ENCODE peak calls at places on chromosomes 11 and 22, in seven cellular contexts. One of them, this sample, is unnamed. For H3K9me3, the result is how much of the 10 kb centered on the place peaks cover.

GRCh38 chr22:37504964-37505363 is 14.3 kb downstream of the CARD10 start:
- DNase-seq in mammary epithelial cell: no peak
- DNase-seq in colonic mucosa: no peak
- DNase-seq in transverse colon: no peak
- DNase-seq in aorta: no peak
- DNase-seq in adrenal gland: no peak
- DNase-seq in astrocyte: no peak
- DNase-seq in this sample: no peak

GRCh38 chr11:119999220-119999619 is 138.7 kb downstream of the TRIM29 start:
- DNase-seq in mammary epithelial cell: peak
- DNase-seq in aorta: no peak
- DNase-seq in astrocyte: no peak
- DNase-seq in adrenal gland: no peak
- DNase-seq in transverse colon: no peak
- DNase-seq in colonic mucosa: no peak
- DNase-seq in this sample: no peak

GRCh38 chr11:93842461-93842860 is 8.0 kb downstream of the VSTM5 start:
- DNase-seq in transverse colon: peak
- DNase-seq in astrocyte: peak
- DNase-seq in adrenal gland: peak
- DNase-seq in aorta: no peak
- DNase-seq in mammary epithelial cell: peak
- DNase-seq in colonic mucosa: peak
- DNase-seq in this sample: no peak

GRCh38 chr11:88117281-88117858 is 57.9 kb downstream of the RAB38 start:
- DNase-seq in astrocyte: no peak
- DNase-seq in colonic mucosa: no peak
- DNase-seq in transverse colon: no peak
- DNase-seq in adrenal gland: no peak
- DNase-seq in mammary epithelial cell: peak
- DNase-seq in aorta: no peak
- DNase-seq in this sample: no peak

GRCh38 chr22:35498026-35498425 is 42.6 kb upstream of the RASD2 start:
- DNase-seq in transverse colon: no peak
- DNase-seq in astrocyte: no peak
- DNase-seq in aorta: no peak
- DNase-seq in mammary epithelial cell: no peak
- DNase-seq in colonic mucosa: no peak
- DNase-seq in adrenal gland: no peak
- DNase-seq in this sample: no peak

GRCh38 chr11:47592970-47593369 is 1.2 kb downstream of the C1QTNF4 start:
- DNase-seq in colonic mucosa: no peak
- DNase-seq in astrocyte: no peak
- DNase-seq in aorta: no peak
- DNase-seq in adrenal gland: no peak
- DNase-seq in transverse colon: no peak
- DNase-seq in mammary epithelial cell: no peak
- DNase-seq in this sample: no peak

GRCh38 chr22:39388261-39389011 is 11.1 kb upstream of the TAB1 start:
- DNase-seq in aorta: peak
- DNase-seq in transverse colon: peak
- DNase-seq in colonic mucosa: peak
- DNase-seq in astrocyte: peak
- DNase-seq in mammary epithelial cell: peak
- DNase-seq in adrenal gland: peak
- DNase-seq in this sample: peak

GRCh38 chr11:79592441-79593223 is 151.8 kb upstream of the TENM4 start:
- DNase-seq in transverse colon: no peak
- DNase-seq in mammary epithelial cell: no peak
- DNase-seq in aorta: no peak
- DNase-seq in astrocyte: no peak
- DNase-seq in adrenal gland: no peak
- DNase-seq in colonic mucosa: no peak
- DNase-seq in this sample: no peak

GRCh38 chr11:69240332-69241074 is 53.5 kb upstream of the MYEOV start:
- DNase-seq in aorta: peak
- DNase-seq in adrenal gland: peak
- DNase-seq in astrocyte: no peak
- DNase-seq in mammary epithelial cell: peak
- DNase-seq in colonic mucosa: peak
- DNase-seq in transverse colon: peak
- DNase-seq in this sample: peak

GRCh38 chr11:92308366-92308765 is 83.7 kb downstream of the FAT3 start:
- DNase-seq in aorta: no peak
- DNase-seq in astrocyte: no peak
- DNase-seq in adrenal gland: no peak
- DNase-seq in mammary epithelial cell: no peak
- DNase-seq in colonic mucosa: no peak
- DNase-seq in transverse colon: no peak
- DNase-seq in this sample: no peak

GRCh38 chr11:115699733-115700132 is 195.5 kb upstream of the CADM1 start:
- DNase-seq in mammary epithelial cell: no peak
- DNase-seq in colonic mucosa: no peak
- DNase-seq in transverse colon: no peak
- DNase-seq in adrenal gland: no peak
- DNase-seq in astrocyte: peak
- DNase-seq in aorta: no peak
- DNase-seq in this sample: peak

GRCh38 chr11:43920598-43921419 is 21.6 kb upstream of the C11orf96 start:
- DNase-seq in adrenal gland: peak
- DNase-seq in aorta: no peak
- DNase-seq in mammary epithelial cell: peak
- DNase-seq in astrocyte: peak
- DNase-seq in colonic mucosa: no peak
- DNase-seq in transverse colon: peak
- DNase-seq in this sample: no peak

GRCh38 chr11:110912437-110912836 is 200.2 kb upstream of the ARHGAP20 start:
- DNase-seq in astrocyte: no peak
- DNase-seq in transverse colon: no peak
- DNase-seq in colonic mucosa: no peak
- DNase-seq in aorta: no peak
- DNase-seq in mammary epithelial cell: no peak
- DNase-seq in adrenal gland: peak
- DNase-seq in this sample: no peak

GRCh38 chr11:78042858-78043257 is 19.8 kb upstream of the KCTD14 start:
- DNase-seq in astrocyte: no peak
- DNase-seq in colonic mucosa: no peak
- DNase-seq in transverse colon: no peak
- DNase-seq in mammary epithelial cell: no peak
- DNase-seq in aorta: no peak
- DNase-seq in adrenal gland: no peak
- DNase-seq in this sample: no peak

GRCh38 chr22:49609207-49609876 is 218.3 kb downstream of the BRD1 start:
- DNase-seq in adrenal gland: no peak
- DNase-seq in mammary epithelial cell: no peak
- DNase-seq in transverse colon: no peak
- DNase-seq in colonic mucosa: no peak
- DNase-seq in astrocyte: no peak
- DNase-seq in aorta: peak
- DNase-seq in this sample: no peak

GRCh38 chr22:32695451-32695891 is 106.0 kb upstream of the TIMP3 start:
- DNase-seq in astrocyte: peak
- DNase-seq in colonic mucosa: no peak
- DNase-seq in mammary epithelial cell: peak
- DNase-seq in adrenal gland: no peak
- DNase-seq in aorta: no peak
- DNase-seq in transverse colon: no peak
- DNase-seq in this sample: no peak

GRCh38 chr22:23302171-23303002 is 122.1 kb downstream of the BCR start:
- DNase-seq in transverse colon: no peak
- DNase-seq in astrocyte: no peak
- DNase-seq in aorta: peak
- DNase-seq in adrenal gland: no peak
- DNase-seq in mammary epithelial cell: no peak
- DNase-seq in colonic mucosa: peak
- DNase-seq in this sample: no peak

DNA sequence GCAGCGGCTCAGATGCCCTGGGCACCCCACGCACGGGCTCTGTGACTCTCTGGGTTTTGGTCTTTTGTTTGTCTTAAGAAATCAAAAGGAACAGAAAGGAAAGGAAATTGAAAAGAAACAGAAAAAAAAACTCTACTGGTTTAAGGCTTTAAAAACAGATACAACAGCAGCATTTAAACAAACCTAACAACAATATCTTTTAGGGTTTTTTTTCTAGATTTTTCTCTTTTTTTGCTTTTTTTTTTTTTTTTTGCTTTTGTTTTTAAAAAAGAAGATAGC is 17.2 kb downstream of the SLC22A12 start:
- DNase-seq in astrocyte: no peak
- DNase-seq in transverse colon: no peak
- DNase-seq in adrenal gland: no peak
- DNase-seq in aorta: no peak
- DNase-seq in mammary epithelial cell: no peak
- DNase-seq in colonic mucosa: no peak
- DNase-seq in this sample: no peak
- H3K4me3 ChIP-seq in astrocyte: no peak
- H3K4me3 ChIP-seq in transverse colon: peak
- H3K4me3 ChIP-seq in adrenal gland: no peak
- H3K4me3 ChIP-seq in aorta: no peak
- H3K4me3 ChIP-seq in mammary epithelial cell: no peak
- H3K4me3 ChIP-seq in colonic mucosa: no peak
- H3K4me3 ChIP-seq in this sample: no peak

GRCh38 chr11:58861533-58861932 is 17.0 kb upstream of the GLYATL2 start:
- DNase-seq in aorta: no peak
- DNase-seq in colonic mucosa: no peak
- DNase-seq in astrocyte: no peak
- DNase-seq in transverse colon: no peak
- DNase-seq in mammary epithelial cell: no peak
- DNase-seq in adrenal gland: no peak
- DNase-seq in this sample: no peak

DNA sequence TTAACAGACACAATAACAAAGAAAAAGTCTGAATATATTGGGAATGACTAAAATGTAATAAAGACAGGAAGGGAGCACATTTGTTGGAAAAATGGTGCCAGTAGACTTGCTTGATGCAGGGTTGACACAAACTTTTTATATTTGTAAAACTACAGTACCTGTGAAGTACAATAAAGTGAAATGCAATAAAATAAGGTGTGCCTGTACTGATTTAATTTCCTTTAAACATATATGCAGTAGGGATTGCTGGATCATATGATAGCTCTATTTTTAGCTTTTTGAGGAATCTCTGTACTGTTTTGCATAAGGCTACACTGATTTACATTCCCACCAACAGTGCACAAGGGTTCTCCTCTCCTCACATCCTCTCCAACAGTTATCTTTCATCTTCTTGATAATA is 12.3 kb upstream of the GLYATL2 start:
- DNase-seq in aorta: no peak
- DNase-seq in adrenal gland: no peak
- DNase-seq in transverse colon: no peak
- DNase-seq in mammary epithelial cell: no peak
- DNase-seq in colonic mucosa: no peak
- DNase-seq in astrocyte: no peak
- DNase-seq in this sample: no peak
- H3K9me3 ChIP-seq in aorta: under half
- H3K9me3 ChIP-seq in adrenal gland: under half
- H3K9me3 ChIP-seq in transverse colon: under half
- H3K9me3 ChIP-seq in mammary epithelial cell: under half
- H3K9me3 ChIP-seq in colonic mucosa: under half
- H3K9me3 ChIP-seq in astrocyte: under half
- H3K9me3 ChIP-seq in this sample: under half

DNA sequence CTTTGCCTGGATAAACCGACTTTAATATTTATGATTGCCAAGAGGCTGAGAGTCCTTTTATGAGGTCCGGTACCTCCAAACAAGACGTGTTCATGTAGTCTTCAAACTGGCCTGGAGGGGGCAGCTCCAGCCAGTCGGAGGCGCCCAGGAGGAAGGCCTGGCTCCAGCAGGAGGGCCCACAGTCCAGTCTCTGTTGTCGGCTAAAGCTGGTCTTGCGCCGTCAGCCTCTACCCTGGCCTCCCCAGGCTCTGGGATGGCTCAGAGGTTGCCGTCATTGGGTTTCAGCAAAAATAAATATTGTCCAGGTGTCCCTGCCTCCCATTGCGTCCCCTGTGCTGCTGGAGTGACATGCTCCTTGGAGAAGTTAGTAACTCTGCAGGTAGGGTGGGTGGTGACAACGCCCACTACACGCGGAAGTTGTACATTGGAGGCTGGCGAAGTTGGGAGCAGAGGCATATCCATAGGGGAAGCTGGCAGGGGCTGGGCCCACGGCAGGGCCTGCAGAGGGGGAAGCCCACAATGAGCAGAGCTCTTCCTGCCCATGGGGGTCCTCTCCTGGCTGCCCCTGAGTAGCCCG is 1.0 kb upstream of the SLC25A1 start:
- DNase-seq in transverse colon: peak
- DNase-seq in aorta: peak
- DNase-seq in adrenal gland: peak
- DNase-seq in astrocyte: peak
- DNase-seq in mammary epithelial cell: peak
- DNase-seq in colonic mucosa: peak
- DNase-seq in this sample: peak
- H3K4me3 ChIP-seq in transverse colon: peak
- H3K4me3 ChIP-seq in aorta: no peak
- H3K4me3 ChIP-seq in adrenal gland: no peak
- H3K4me3 ChIP-seq in astrocyte: peak
- H3K4me3 ChIP-seq in mammary epithelial cell: peak
- H3K4me3 ChIP-seq in colonic mucosa: peak
- H3K4me3 ChIP-seq in this sample: peak

GRCh38 chr11:41955635-41956400 is 496.4 kb upstream of the LRRC4C start:
- DNase-seq in mammary epithelial cell: no peak
- DNase-seq in aorta: no peak
- DNase-seq in astrocyte: no peak
- DNase-seq in colonic mucosa: no peak
- DNase-seq in transverse colon: no peak
- DNase-seq in adrenal gland: no peak
- DNase-seq in this sample: no peak

GRCh38 chr11:41947392-41947791 is 487.9 kb upstream of the LRRC4C start:
- DNase-seq in aorta: no peak
- DNase-seq in mammary epithelial cell: no peak
- DNase-seq in colonic mucosa: no peak
- DNase-seq in adrenal gland: no peak
- DNase-seq in astrocyte: no peak
- DNase-seq in transverse colon: no peak
- DNase-seq in this sample: no peak

GRCh38 chr11:41954034-41954433 is 494.6 kb upstream of the LRRC4C start:
- DNase-seq in aorta: no peak
- DNase-seq in transverse colon: no peak
- DNase-seq in mammary epithelial cell: peak
- DNase-seq in colonic mucosa: no peak
- DNase-seq in astrocyte: peak
- DNase-seq in adrenal gland: no peak
- DNase-seq in this sample: no peak

DNA sequence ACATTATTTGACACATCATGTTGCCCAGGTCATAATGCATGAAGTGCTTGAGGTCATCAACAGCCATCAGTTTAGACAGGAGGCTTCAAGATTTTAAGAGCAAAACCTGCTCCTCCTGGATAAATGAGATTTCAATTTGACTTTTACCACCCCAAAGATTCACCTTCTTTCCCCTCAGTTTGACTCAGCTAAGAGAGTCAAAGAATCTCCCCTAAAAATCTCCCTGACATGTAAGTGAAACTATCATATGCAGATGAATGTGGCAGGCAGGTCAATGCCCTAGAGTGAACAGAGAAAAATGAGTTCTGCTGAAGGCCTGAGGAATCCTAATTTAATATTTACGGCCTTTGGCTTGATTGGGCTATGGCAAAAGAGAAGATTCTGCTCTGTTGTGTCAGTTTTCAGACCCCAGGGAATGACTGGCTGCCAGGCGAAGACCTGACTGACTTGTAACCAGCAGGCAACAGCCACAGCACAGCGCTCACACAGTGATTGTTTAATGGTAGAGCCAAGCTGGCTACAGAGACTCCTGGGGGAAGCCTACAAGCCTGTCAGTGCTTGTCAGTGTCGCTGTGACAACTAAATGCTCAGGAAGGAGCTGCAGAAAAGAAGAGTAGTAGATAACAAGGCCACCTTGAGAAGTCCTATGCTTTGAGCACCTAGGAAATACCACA is 491.2 kb upstream of the LRRC4C start:
- DNase-seq in colonic mucosa: no peak
- DNase-seq in transverse colon: no peak
- DNase-seq in adrenal gland: no peak
- DNase-seq in mammary epithelial cell: no peak
- DNase-seq in astrocyte: no peak
- DNase-seq in aorta: no peak
- DNase-seq in this sample: no peak
- H3K9me3 ChIP-seq in colonic mucosa: under half
- H3K9me3 ChIP-seq in transverse colon: under half
- H3K9me3 ChIP-seq in adrenal gland: under half
- H3K9me3 ChIP-seq in mammary epithelial cell: under half
- H3K9me3 ChIP-seq in astrocyte: under half
- H3K9me3 ChIP-seq in aorta: under half
- H3K9me3 ChIP-seq in this sample: under half

This sample was measured in prostate gland.